ENCODE peak calls at places on chromosome 19, in seven cellular contexts. G is HCEC 1CT, S is WTC11, A is LHCN-M2, D is BJ, X is type B pancreatic cell, O is GM04504. T is an unnamed sample.

GRCh38 chr19:47582320-47582909 is 9.5 kb upstream of the ZNF541 start:
- DNase-seq in A (no peak), D (no peak), G (no peak), S (no peak), O (no peak), X (no peak), T (no peak)

GRCh38 chr19:41821003-41821735 is 23.3 kb downstream of the LYPD4 start:
- DNase-seq in O (no peak), X (no peak), S (peak), A (peak), D (no peak), G (peak), T (no peak)

GRCh38 chr19:39428309-39429112 is 7.2 kb downstream of the RPS16 start:
- DNase-seq in D (peak), O (peak), G (peak), S (peak), A (peak), X (no peak), T (no peak)

GRCh38 chr19:29293292-29293691 is 80.3 kb upstream of the UQCRFS1 start:
- DNase-seq in G (no peak), S (no peak), O (no peak), A (no peak), D (no peak), X (no peak), T (no peak)

GRCh38 chr19:49340069-49340864 is 5.1 kb downstream of the CD37 start:
- DNase-seq in D (no peak), S (peak), A (no peak), G (no peak), O (no peak), X (no peak), T (no peak)

GRCh38 chr19:38729653-38730469 is 14.4 kb downstream of the CAPN12 start:
- DNase-seq in G (no peak), A (peak), O (no peak), X (no peak), D (no peak), S (peak), T (no peak)

GRCh38 chr19:1401138-1401888 is at the start of gene GAMT:
- DNase-seq in S (peak), D (no peak), G (no peak), X (no peak), A (peak), O (no peak), T (no peak)

GRCh38 chr19:54178581-54179261 is 5.8 kb upstream of the TMC4 start:
- DNase-seq in D (no peak), O (no peak), S (peak), A (no peak), G (no peak), X (no peak), T (no peak)

GRCh38 chr19:31354919-31355318 is 5.7 kb upstream of the TSHZ3 start:
- DNase-seq in A (no peak), O (no peak), G (no peak), D (no peak), S (no peak), X (no peak), T (no peak)

GRCh38 chr19:37951816-37952210 is 44.8 kb downstream of the SIPA1L3 start:
- DNase-seq in A (no peak), S (no peak), G (no peak), O (no peak), D (no peak), X (no peak), T (no peak)

GRCh38 chr19:53037101-53038097 is 7.1 kb upstream of the ERVV-2 start:
- DNase-seq in X (no peak), D (no peak), O (no peak), S (peak), A (peak), G (no peak), T (no peak)

GRCh38 chr19:48689438-48689837 is 6.3 kb upstream of the FUT2 start:
- DNase-seq in S (no peak), A (no peak), D (no peak), X (no peak), G (no peak), O (no peak), T (no peak)

GRCh38 chr19:4870025-4870700 is 2.7 kb upstream of the PLIN3 start:
- DNase-seq in O (peak), G (peak), A (peak), S (no peak), D (peak), X (no peak), T (no peak)

GRCh38 chr19:39398297-39398864 is 7.2 kb downstream of the MED29 start:
- DNase-seq in S (no peak), D (peak), O (peak), A (peak), X (no peak), G (peak), T (no peak)

GRCh38 chr19:17766543-17767131 is 15.4 kb downstream of the FCHO1 start:
- DNase-seq in X (peak), S (peak), A (peak), G (peak), O (peak), D (no peak), T (no peak)

GRCh38 chr19:18349524-18350128 is 9.2 kb downstream of the PGPEP1 start:
- DNase-seq in D (no peak), G (peak), X (no peak), A (peak), O (no peak), S (peak), T (no peak)

GRCh38 chr19:49988433-49988832 is 27.5 kb upstream of the SIGLEC11 start:
- DNase-seq in G (peak), S (no peak), D (no peak), X (no peak), O (peak), A (peak), T (no peak)

GRCh38 chr19:41000310-41000737 is 9.2 kb downstream of the CYP2B6 start:
- DNase-seq in X (no peak), A (no peak), G (no peak), S (no peak), D (no peak), O (no peak), T (no peak)

GRCh38 chr19:7395793-7396192 is 47.1 kb downstream of the ARHGEF18 start:
- DNase-seq in A (no peak), G (no peak), X (no peak), S (no peak), O (no peak), D (no peak), T (no peak)

T was measured in esophagus squamous epithelium.